ENCODE peak calls at places on chromosome 11, in six cellular contexts. Y is breast epithelium, L is lung, D is HepG2, F is kidney, T is spleen. C is an unnamed sample.

GRCh38 chr11:46162700-46163099 is 41.4 kb upstream of the PHF21A start:
- DNase-seq in Y (no peak), L (no peak), D (no peak), F (no peak), T (no peak), C (no peak)

GRCh38 chr11:11351042-11351586 is 1.9 kb downstream of the CSNK2A3 start:
- DNase-seq in Y (no peak), L (no peak), D (no peak), F (no peak), T (no peak), C (no peak)

GRCh38 chr11:45333506-45333971 is 47.4 kb upstream of the SYT13 start:
- DNase-seq in Y (no peak), L (peak; percentile 44), D (peak; percentile 15), F (no peak), T (no peak), C (no peak)

GRCh38 chr11:74141274-74141695 is 29.5 kb downstream of the C2CD3 start:
- DNase-seq in Y (peak; percentile 50), L (no peak), D (peak; percentile 53), F (no peak), T (no peak), C (no peak)

GRCh38 chr11:64060861-64061444 is 25.2 kb downstream of the FLRT1 start:
- DNase-seq in Y (no peak), L (peak; percentile 33), D (no peak), F (no peak), T (peak; percentile 83), C (no peak)

GRCh38 chr11:94895971-94896370 is 77.4 kb downstream of the CWC15 start:
- DNase-seq in Y (no peak), L (no peak), D (no peak), F (no peak), T (no peak), C (no peak)

GRCh38 chr11:3215346-3216026 is 3.1 kb downstream of the MRGPRG start:
- DNase-seq in Y (no peak), L (no peak), D (no peak), F (peak; percentile 46), T (peak; percentile 63), C (no peak)

GRCh38 chr11:129352627-129353026 is 23.0 kb upstream of the BARX2 start:
- DNase-seq in Y (no peak), L (no peak), D (no peak), F (no peak), T (no peak), C (no peak)

GRCh38 chr11:93541154-93541553 is 2.0 kb downstream of the SMCO4 start:
- DNase-seq in Y (no peak), L (no peak), D (no peak), F (no peak), T (no peak), C (no peak)

GRCh38 chr11:46906596-46906995 is 11.8 kb downstream of the LRP4 start:
- DNase-seq in Y (no peak), L (no peak), D (no peak), F (no peak), T (peak; percentile 78), C (no peak)

GRCh38 chr11:103862049-103862826 is 174.2 kb upstream of the DDI1 start:
- DNase-seq in Y (no peak), L (no peak), D (no peak), F (no peak), T (no peak), C (no peak)

GRCh38 chr11:69894126-69895047 is 75.2 kb upstream of the FGF3 start:
- DNase-seq in Y (no peak), L (no peak), D (no peak), F (peak; percentile 61), T (peak; percentile 61), C (no peak)

GRCh38 chr11:32056445-32056844 is 34.4 kb upstream of the RCN1 start:
- DNase-seq in Y (no peak), L (no peak), D (no peak), F (no peak), T (no peak), C (no peak)

GRCh38 chr11:62556102-62556871 is 9.7 kb upstream of the AHNAK start:
- DNase-seq in Y (peak; percentile 93), L (peak; percentile 94), D (no peak), F (peak; percentile 97), T (peak; percentile 96), C (peak; percentile 88)

GRCh38 chr11:114044042-114044871 is 15.3 kb upstream of the ZBTB16 start:
- DNase-seq in Y (no peak), L (no peak), D (no peak), F (no peak), T (no peak), C (no peak)

GRCh38 chr11:110850846-110851245 is 138.6 kb upstream of the ARHGAP20 start:
- DNase-seq in Y (no peak), L (no peak), D (no peak), F (no peak), T (no peak), C (no peak)

GRCh38 chr11:107563702-107564101 is 1.8 kb downstream of the ALKBH8 start:
- DNase-seq in Y (no peak), L (no peak), D (peak; percentile 29), F (no peak), T (no peak), C (no peak)

GRCh38 chr11:57903441-57904123 is 120.1 kb upstream of the OR9Q1 start:
- DNase-seq in Y (peak; percentile 75), L (no peak), D (no peak), F (peak; percentile 93), T (no peak), C (no peak)
- H3K4me3 ChIP-seq in Y (no peak overlapping the region), L (no peak overlapping the region), D (no peak overlapping the region), F (peak overlapping the region; percentile 32), T (no peak overlapping the region), C (no peak overlapping the region)

GRCh38 chr11:35165416-35166368 is 26.7 kb downstream of the CD44 start:
- DNase-seq in Y (peak; percentile 40), L (peak; percentile 37), D (no peak), F (no peak), T (peak; percentile 84), C (no peak)

GRCh38 chr11:35163209-35163608 is 24.2 kb downstream of the CD44 start:
- DNase-seq in Y (no peak), L (no peak), D (no peak), F (no peak), T (no peak), C (no peak)

GRCh38 chr11:35166369-35167360 is 27.7 kb downstream of the CD44 start:
- DNase-seq in Y (peak; percentile 39), L (no peak), D (no peak), F (peak; percentile 68), T (peak; percentile 78), C (peak; percentile 65)

GRCh38 chr11:35162795-35163194 is 23.8 kb downstream of the CD44 start:
- DNase-seq in Y (no peak), L (no peak), D (no peak), F (no peak), T (no peak), C (no peak)

DNA sequence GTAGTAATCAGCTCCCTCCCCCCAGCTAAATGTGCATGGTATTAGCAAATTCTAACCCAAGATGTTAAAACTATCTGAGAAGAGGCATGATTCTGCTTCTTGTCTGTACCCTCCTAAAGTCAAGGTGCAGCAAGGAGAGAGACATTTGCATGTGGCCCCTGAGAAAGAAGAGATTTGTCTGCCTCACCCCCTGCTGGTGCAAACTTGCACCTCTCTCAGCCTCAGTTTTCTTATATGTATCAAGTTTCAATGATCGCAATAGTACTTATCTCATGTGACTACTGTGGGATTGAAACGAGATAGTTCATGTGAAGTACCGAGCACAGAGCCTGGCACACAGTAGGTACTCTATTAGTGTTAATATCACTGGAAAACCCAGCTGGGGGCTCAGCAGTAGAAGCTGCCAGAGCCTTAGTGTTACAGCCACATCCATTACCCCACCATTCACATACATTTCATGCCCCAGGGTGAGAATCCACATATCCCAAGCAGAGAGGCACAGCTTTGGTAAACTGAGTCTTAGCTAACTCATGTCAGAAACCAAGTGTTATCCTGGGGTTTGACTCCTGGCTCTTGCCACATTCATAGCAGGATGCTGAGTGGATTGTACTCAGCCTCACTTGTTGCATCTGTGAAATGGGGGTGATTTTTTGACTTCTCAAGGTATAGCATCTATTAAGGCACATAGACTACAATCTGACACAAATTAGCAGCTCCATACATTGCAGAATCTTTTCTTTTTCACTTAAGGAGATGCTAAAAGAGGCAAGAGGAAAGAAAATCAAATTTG is 24.9 kb downstream of the CD44 start:
- DNase-seq in Y (no peak), L (no peak), D (no peak), F (no peak), T (no peak), C (no peak)
- TF ChIP-seq CTCF in Y (no peak), L (no peak), D (no peak), F (peak; percentile 7), T (peak; percentile 18), C (no peak)

GRCh38 chr11:119845305-119845704 is 116.3 kb upstream of the NECTIN1 start:
- DNase-seq in Y (no peak), L (no peak), D (no peak), F (no peak), T (no peak), C (no peak)

GRCh38 chr11:119844808-119845207 is 115.8 kb upstream of the NECTIN1 start:
- DNase-seq in Y (no peak), L (no peak), D (no peak), F (no peak), T (no peak), C (no peak)

GRCh38 chr11:119845756-119846155 is 116.8 kb upstream of the NECTIN1 start:
- DNase-seq in Y (peak; percentile 82), L (no peak), D (no peak), F (no peak), T (no peak), C (no peak)

GRCh38 chr11:119847836-119848235 is 118.8 kb upstream of the NECTIN1 start:
- DNase-seq in Y (no peak), L (no peak), D (no peak), F (no peak), T (no peak), C (no peak)

DNA sequence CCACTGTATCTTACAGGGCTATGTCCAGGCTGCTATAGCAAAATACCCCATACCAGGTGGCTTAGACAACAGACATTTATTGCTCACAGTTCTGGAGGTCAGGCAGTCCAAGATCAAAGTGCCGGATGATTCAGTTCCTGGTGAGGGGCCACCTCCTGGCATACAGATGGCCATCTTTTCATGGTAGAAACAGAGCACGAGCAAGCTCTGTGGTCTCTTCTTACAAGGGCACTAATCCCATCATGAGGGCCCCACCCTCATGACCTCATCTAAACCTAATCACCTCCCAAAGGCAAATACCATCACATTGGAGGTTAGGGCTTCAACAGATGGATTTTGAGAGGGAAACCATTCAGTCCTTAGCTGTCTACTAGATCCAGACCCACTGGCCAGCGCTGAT is 117.4 kb upstream of the NECTIN1 start:
- DNase-seq in Y (no peak), L (no peak), D (no peak), F (no peak), T (no peak), C (no peak)
- H3K4me3 ChIP-seq in Y (no peak overlapping the region), L (no peak overlapping the region), D (no peak overlapping the region), F (no peak overlapping the region), T (no peak overlapping the region), C (no peak overlapping the region)

DNA sequence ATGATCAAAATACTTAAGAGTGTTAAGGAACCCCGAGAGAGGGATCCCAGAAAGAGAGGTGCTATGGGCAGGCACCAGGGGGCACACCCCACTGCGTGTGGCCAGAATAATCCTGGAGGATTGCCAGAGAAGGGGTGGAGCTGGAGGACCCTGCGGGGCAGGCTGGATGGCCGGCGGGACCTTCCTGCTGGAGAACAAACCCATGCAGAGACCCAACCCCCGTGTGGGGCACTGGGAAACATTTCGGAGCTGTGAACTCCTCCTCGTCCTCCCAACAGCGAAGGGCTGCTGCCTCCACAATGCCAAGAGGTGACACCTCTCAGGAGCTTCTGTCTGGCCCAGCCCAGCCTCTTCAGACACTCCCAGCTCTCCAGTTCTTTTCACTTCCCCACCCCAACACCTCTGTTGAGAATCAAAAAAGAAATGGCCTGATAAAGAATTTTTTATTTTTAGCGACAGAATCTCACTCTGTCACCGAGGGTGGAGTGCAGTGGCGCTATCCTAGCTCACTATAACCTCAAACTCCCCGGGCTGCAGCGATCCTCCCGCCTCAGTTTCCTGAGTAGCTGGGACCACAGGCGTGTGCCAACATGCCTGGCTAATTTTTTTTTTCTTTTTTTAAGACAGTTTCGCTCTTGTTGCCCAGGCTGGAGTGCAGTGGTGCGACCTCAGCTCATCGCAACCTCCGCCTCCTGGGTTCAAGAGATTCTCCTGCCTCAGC is 25.6 kb downstream of the RHOD start:
- DNase-seq in Y (no peak), L (no peak), D (no peak), F (no peak), T (no peak), C (no peak)
- TF ChIP-seq CTCF in Y (no peak), L (no peak), D (peak; percentile 50), F (no peak), T (no peak), C (no peak)